ENCODE peak calls at places on chromosomes 1 and 21, in five cellular contexts. U is ovary; D is CD8-positive, alpha-beta T cell; Y is WERI-Rb-1; Z is OCI-LY7. K is an unnamed sample.

GRCh38 chr21:43827015-43827611 is 37.7 kb downstream of the RRP1 start:
- DNase-seq in U (no peak), D (no peak), Y (no peak), Z (no peak), K (no peak)

GRCh38 chr1:76115186-76115585 is 40.6 kb downstream of the ST6GALNAC3 start:
- DNase-seq in U (no peak), D (no peak), Y (no peak), Z (no peak), K (no peak)

GRCh38 chr21:46622226-46622625 is 13.2 kb upstream of the PRMT2 start:
- DNase-seq in U (peak), D (peak), Y (no peak), Z (no peak), K (no peak)

GRCh38 chr1:154759793-154760192 is 110.3 kb downstream of the KCNN3 start:
- DNase-seq in U (no peak), D (no peak), Y (no peak), Z (no peak), K (no peak)

GRCh38 chr1:19209439-19209989 is 552 bp downstream of the UBR4 start:
- DNase-seq in U (no peak), D (peak), Y (no peak), Z (peak), K (peak)

GRCh38 chr1:39395357-39395831 is 96.0 kb upstream of the BMP8A start:
- DNase-seq in U (no peak), D (no peak), Y (peak), Z (peak), K (no peak)

GRCh38 chr1:243312962-243313634 is 57.3 kb downstream of the SDCCAG8 start:
- DNase-seq in U (no peak), D (no peak), Y (no peak), Z (no peak), K (no peak)

GRCh38 chr1:39951951-39952350 is 3.0 kb upstream of the MFSD2A start:
- DNase-seq in U (no peak), D (no peak), Y (no peak), Z (no peak), K (no peak)

GRCh38 chr1:178487070-178487615 is 9.6 kb downstream of the CLEC20A start:
- DNase-seq in U (no peak), D (no peak), Y (no peak), Z (no peak), K (no peak)

GRCh38 chr1:100077525-100077924 is 55.2 kb downstream of the SASS6 start:
- DNase-seq in U (no peak), D (no peak), Y (no peak), Z (no peak), K (no peak)

GRCh38 chr1:161480381-161481035 is 24.7 kb upstream of the FCGR2A start:
- DNase-seq in U (no peak), D (no peak), Y (no peak), Z (no peak), K (no peak)

GRCh38 chr1:25566730-25567341 is 23.4 kb downstream of the LDLRAP1 start:
- DNase-seq in U (no peak), D (peak), Y (peak), Z (peak), K (peak)

GRCh38 chr1:239250353-239251035 is 135.9 kb upstream of the CHRM3 start:
- DNase-seq in U (no peak), D (no peak), Y (no peak), Z (no peak), K (no peak)

GRCh38 chr21:37712204-37712934 is 203.9 kb downstream of the KCNJ6 start:
- DNase-seq in U (no peak), D (no peak), Y (peak), Z (peak), K (peak)

GRCh38 chr1:119372493-119373086 is 4.0 kb downstream of the HAO2 start:
- DNase-seq in U (no peak), D (no peak), Y (peak), Z (peak), K (no peak)

GRCh38 chr1:146032613-146033219 is 11.2 kb upstream of the HJV start:
- DNase-seq in U (no peak), D (no peak), Y (peak), Z (peak), K (no peak)

GRCh38 chr1:199784127-199784526 is 243.4 kb upstream of the NR5A2 start:
- DNase-seq in U (no peak), D (no peak), Y (no peak), Z (no peak), K (no peak)

GRCh38 chr1:171251741-171252300 is 3.5 kb downstream of the FMO1 start:
- DNase-seq in U (peak), D (no peak), Y (peak), Z (peak), K (peak)

GRCh38 chr1:178537445-178538090 is 24.7 kb downstream of the TEX35 start:
- DNase-seq in U (no peak), D (no peak), Y (no peak), Z (no peak), K (no peak)

GRCh38 chr1:197441990-197442389 is 173.9 kb downstream of the CRB1 start:
- DNase-seq in U (peak), D (no peak), Y (no peak), Z (no peak), K (no peak)

GRCh38 chr1:185207980-185208602 is 51.1 kb downstream of the SWT1 start:
- DNase-seq in U (no peak), D (no peak), Y (no peak), Z (no peak), K (no peak)

GRCh38 chr1:9180077-9180819 is 51.3 kb upstream of the GPR157 start:
- DNase-seq in U (no peak), D (no peak), Y (no peak), Z (no peak), K (no peak)

GRCh38 chr1:166956057-166956850 is 19.1 kb downstream of the ILDR2 start:
- DNase-seq in U (no peak), D (no peak), Y (no peak), Z (no peak), K (no peak)

GRCh38 chr1:94045465-94046056 is 75.4 kb downstream of the ABCA4 start:
- DNase-seq in U (peak), D (peak), Y (peak), Z (no peak), K (peak)

GRCh38 chr1:181139631-181140051 is 51.1 kb downstream of the IER5 start:
- DNase-seq in U (no peak), D (no peak), Y (no peak), Z (no peak), K (no peak)

GRCh38 chr1:119799599-119800177 is 11.6 kb downstream of the REG4 start:
- DNase-seq in U (no peak), D (no peak), Y (no peak), Z (no peak), K (no peak)

GRCh38 chr1:29240400-29240837 is 4.1 kb downstream of the PTPRU start:
- DNase-seq in U (no peak), D (no peak), Y (peak), Z (no peak), K (peak)

GRCh38 chr1:150487763-150488115 is 520 bp downstream of the TARS2 start:
- DNase-seq in U (no peak), D (no peak), Y (no peak), Z (no peak), K (no peak)

GRCh38 chr1:19220991-19221390 is 10.9 kb upstream of the UBR4 start:
- DNase-seq in U (no peak), D (no peak), Y (no peak), Z (no peak), K (no peak)

GRCh38 chr1:71908871-71909390 is 373.4 kb downstream of the NEGR1 start:
- DNase-seq in U (no peak), D (no peak), Y (no peak), Z (no peak), K (no peak)

GRCh38 chr21:19553930-19554615 is 1150.5 kb upstream of the TMPRSS15 start:
- DNase-seq in U (no peak), D (no peak), Y (no peak), Z (no peak), K (no peak)

GRCh38 chr1:154960446-154961136 is 991 bp downstream of the PYGO2 start:
- DNase-seq in U (no peak), D (no peak), Y (no peak), Z (peak), K (no peak)

GRCh38 chr1:100724281-100724680 is 4.7 kb downstream of the VCAM1 start:
- DNase-seq in U (no peak), D (no peak), Y (no peak), Z (no peak), K (no peak)

GRCh38 chr21:36306872-36307534 is 13.0 kb upstream of the MORC3 start:
- DNase-seq in U (no peak), D (no peak), Y (no peak), Z (no peak), K (no peak)

GRCh38 chr1:62295921-62296451 is 23.2 kb downstream of the KANK4 start:
- DNase-seq in U (no peak), D (no peak), Y (no peak), Z (no peak), K (no peak)

GRCh38 chr1:46110521-46110920 is 21.9 kb downstream of the PIK3R3 start:
- DNase-seq in U (no peak), D (no peak), Y (no peak), Z (no peak), K (no peak)

GRCh38 chr21:44448651-44449131 is 6.6 kb upstream of the LRRC3 start:
- DNase-seq in U (no peak), D (no peak), Y (peak), Z (no peak), K (peak)

GRCh38 chr1:77385551-77385950 is 103.7 kb downstream of the AK5 start:
- DNase-seq in U (no peak), D (no peak), Y (no peak), Z (no peak), K (no peak)

GRCh38 chr1:77378723-77379533 is 97.1 kb downstream of the AK5 start:
- DNase-seq in U (no peak), D (no peak), Y (peak), Z (no peak), K (no peak)

GRCh38 chr1:77383236-77383635 is 101.4 kb downstream of the AK5 start:
- DNase-seq in U (no peak), D (no peak), Y (no peak), Z (no peak), K (no peak)

GRCh38 chr1:77386276-77386675 is 104.5 kb downstream of the AK5 start:
- DNase-seq in U (no peak), D (no peak), Y (no peak), Z (no peak), K (no peak)

DNA sequence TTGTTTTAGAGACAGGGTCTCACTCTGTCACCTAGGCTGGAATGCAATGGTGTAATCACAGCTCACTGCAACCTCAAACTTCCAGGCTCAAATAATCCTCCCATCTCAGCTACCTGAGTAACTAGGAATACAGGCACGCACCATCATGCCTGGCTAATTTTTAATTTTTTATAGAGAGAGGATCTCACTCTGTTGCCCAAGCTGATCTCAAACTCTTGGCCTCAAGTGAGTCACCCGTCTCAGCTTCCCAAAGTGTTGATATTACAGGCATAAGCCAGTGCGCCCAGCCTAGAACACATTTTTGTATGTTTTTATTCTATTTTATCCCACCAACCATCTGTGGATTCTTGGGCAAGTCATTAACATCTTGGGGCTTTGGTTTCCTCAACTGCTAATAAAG is 100.5 kb downstream of the AK5 start:
- DNase-seq in U (no peak), D (no peak), Y (no peak), Z (no peak), K (no peak)
- TF ChIP-seq CTCF in U (no peak), D (no peak), Y (no peak), Z (no peak), K (no peak)

DNA sequence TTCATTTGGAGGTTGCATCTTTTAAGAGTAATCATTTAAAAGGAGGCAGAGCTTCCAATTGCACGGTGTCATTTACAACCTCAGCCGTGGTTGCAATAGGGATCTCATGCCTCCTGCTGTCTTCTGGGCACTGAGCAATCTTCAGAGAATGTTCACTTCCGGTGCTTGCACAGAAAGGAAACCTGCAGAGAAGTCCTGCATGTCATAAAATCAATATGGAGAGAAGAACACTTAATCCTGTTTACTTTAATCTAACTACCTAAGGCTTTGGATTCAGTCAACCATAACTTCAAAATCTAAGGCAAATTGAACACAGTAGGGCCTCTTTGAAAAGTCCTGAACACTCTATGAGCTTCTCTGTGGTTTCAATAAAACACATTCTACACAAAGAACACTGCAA is 11.3 kb upstream of the MAP10 start:
- DNase-seq in U (no peak), D (no peak), Y (peak), Z (no peak), K (no peak)
- TF ChIP-seq CTCF in U (no peak), D (no peak), Y (peak), Z (no peak), K (no peak)

GRCh38 chr1:203126151-203126865 is 1.2 kb upstream of the ADORA1 start:
- DNase-seq in U (no peak), D (no peak), Y (peak), Z (no peak), K (no peak)

GRCh38 chr1:203128691-203129500 is 1.4 kb downstream of the ADORA1 start:
- DNase-seq in U (no peak), D (no peak), Y (peak), Z (no peak), K (no peak)

GRCh38 chr1:203126866-203127671 is 457 bp upstream of the ADORA1 start:
- DNase-seq in U (no peak), D (no peak), Y (peak), Z (no peak), K (peak)

GRCh38 chr1:203129501-203130231 is 2.1 kb downstream of the ADORA1 start:
- DNase-seq in U (peak), D (no peak), Y (peak), Z (no peak), K (no peak)

GRCh38 chr1:203127672-203128611 is at the start of gene ADORA1:
- DNase-seq in U (peak), D (no peak), Y (peak), Z (no peak), K (peak)
- TF ChIP-seq CTCF in U (no peak), D (no peak), Y (peak), Z (no peak), K (peak)

GRCh38 chr1:20727746-20728316 is 4.7 kb downstream of the SH2D5 start:
- DNase-seq in U (no peak), D (no peak), Y (peak), Z (peak), K (no peak)
- TF ChIP-seq CTCF in U (no peak), D (no peak), Y (peak), Z (peak), K (no peak)

GRCh38 chr1:196425513-196425912 is 182.7 kb downstream of the KCNT2 start:
- DNase-seq in U (no peak), D (no peak), Y (no peak), Z (no peak), K (no peak)
- TF ChIP-seq CTCF in U (no peak), D (no peak), Y (no peak), Z (peak), K (no peak)

DNA sequence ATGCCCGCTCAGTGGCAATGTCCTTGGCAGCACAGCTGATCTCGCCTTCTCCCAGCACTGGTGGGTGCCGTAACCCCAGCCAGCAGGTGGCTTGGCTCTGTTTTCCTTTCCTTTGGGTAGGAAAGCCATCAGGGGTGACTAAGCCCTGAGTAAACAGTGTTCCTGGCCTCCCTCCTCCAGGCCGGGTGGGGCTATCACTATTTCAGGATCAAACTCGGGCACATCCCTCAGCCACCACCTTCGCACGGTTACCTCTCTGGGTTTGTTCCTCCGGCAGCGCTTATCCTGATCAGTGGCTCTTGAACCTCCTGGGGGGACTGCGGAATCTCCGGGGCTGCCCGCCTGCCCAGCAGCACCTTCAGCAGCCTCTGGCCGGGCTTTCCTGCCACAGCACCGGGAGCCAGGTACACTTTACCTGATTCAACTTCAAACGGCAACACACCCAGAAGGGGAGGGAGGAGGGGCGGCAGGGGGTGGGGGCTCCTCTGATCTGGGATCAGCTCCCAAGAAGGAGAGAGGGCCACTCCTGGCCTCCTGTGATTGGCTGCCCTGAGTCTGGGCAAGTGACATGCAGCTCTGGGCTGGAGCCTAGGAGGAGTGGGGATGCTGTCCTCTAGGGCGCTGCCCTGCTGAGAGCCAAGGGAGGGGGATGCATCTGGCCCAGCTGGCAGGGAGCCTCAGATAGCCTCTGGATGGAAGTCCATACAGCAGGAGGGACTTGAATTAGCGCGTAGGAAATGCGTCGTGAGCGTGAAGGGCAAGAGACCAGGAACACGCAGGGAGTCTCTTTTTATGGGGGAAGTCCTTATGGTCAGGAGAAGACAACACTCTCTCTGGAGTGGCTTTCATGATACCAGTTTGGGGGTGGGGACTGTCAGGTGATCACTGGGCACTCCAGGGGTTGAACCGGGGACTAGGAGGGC is at the start of gene ASCL5:
- DNase-seq in U (no peak), D (no peak), Y (peak), Z (no peak), K (no peak)
- TF ChIP-seq CTCF in U (no peak), D (no peak), Y (peak), Z (no peak), K (no peak)

DNA sequence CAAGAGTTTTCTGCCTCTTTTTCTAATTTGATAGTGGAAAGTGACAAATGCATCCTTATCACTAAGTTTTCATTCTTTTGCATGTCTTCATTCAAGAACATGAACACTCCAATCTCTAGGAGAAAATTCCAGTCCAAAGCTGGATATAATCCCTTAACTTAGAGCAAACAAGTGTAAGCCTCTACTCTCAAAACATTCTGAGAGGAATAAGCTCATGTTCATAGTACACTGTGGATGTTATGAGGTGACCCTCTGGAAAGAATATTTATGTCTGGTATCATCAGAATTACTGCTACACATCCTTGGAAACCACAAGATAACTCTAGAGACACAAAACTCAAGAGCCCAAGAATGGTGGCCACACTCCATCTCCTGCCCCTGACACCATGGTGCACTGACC is 15.1 kb downstream of the SIPA1L2 start:
- DNase-seq in U (no peak), D (no peak), Y (no peak), Z (no peak), K (no peak)
- TF ChIP-seq CTCF in U (no peak), D (no peak), Y (no peak), Z (no peak), K (no peak)